ENCODE peak calls at places on chromosomes 4 and X, in ten cellular contexts. One of them, this sample, is unnamed. For H3K4me1, the result is how much of the 10 kb centered on the place peaks cover.

GRCh38 chr4:85595796-85596559 is 121.0 kb downstream of the ARHGAP24 start:
- DNase-seq in left ventricle myocardium inferior: no peak
- DNase-seq in cardiac muscle cell: no peak
- DNase-seq in IMR-90: no peak
- DNase-seq in HepG2: no peak
- DNase-seq in pancreas: peak
- DNase-seq in stomach: no peak
- DNase-seq in uterus: no peak
- DNase-seq in endothelial cell of umbilical vein: no peak
- DNase-seq in hepatocyte: no peak
- DNase-seq in this sample: no peak

GRCh38 chrX:44157858-44158257 is 184.7 kb upstream of the NDP start:
- DNase-seq in left ventricle myocardium inferior: no peak
- DNase-seq in cardiac muscle cell: no peak
- DNase-seq in IMR-90: no peak
- DNase-seq in HepG2: no peak
- DNase-seq in pancreas: no peak
- DNase-seq in stomach: no peak
- DNase-seq in uterus: no peak
- DNase-seq in endothelial cell of umbilical vein: no peak
- DNase-seq in hepatocyte: no peak
- DNase-seq in this sample: no peak

GRCh38 chr4:120228086-120228485 is 161.4 kb upstream of the MAD2L1 start:
- DNase-seq in left ventricle myocardium inferior: no peak
- DNase-seq in cardiac muscle cell: no peak
- DNase-seq in IMR-90: no peak
- DNase-seq in HepG2: no peak
- DNase-seq in pancreas: no peak
- DNase-seq in stomach: no peak
- DNase-seq in uterus: no peak
- DNase-seq in endothelial cell of umbilical vein: no peak
- DNase-seq in hepatocyte: no peak
- DNase-seq in this sample: no peak

GRCh38 chrX:7263961-7264360 is 116.0 kb upstream of the PUDP start:
- DNase-seq in left ventricle myocardium inferior: no peak
- DNase-seq in cardiac muscle cell: no peak
- DNase-seq in IMR-90: no peak
- DNase-seq in HepG2: no peak
- DNase-seq in pancreas: no peak
- DNase-seq in stomach: no peak
- DNase-seq in uterus: no peak
- DNase-seq in endothelial cell of umbilical vein: no peak
- DNase-seq in hepatocyte: no peak
- DNase-seq in this sample: no peak

GRCh38 chrX:16517206-16517605 is 132.8 kb upstream of the S100G start:
- DNase-seq in left ventricle myocardium inferior: peak
- DNase-seq in cardiac muscle cell: no peak
- DNase-seq in IMR-90: peak
- DNase-seq in HepG2: no peak
- DNase-seq in pancreas: no peak
- DNase-seq in stomach: no peak
- DNase-seq in uterus: no peak
- DNase-seq in endothelial cell of umbilical vein: no peak
- DNase-seq in hepatocyte: no peak
- DNase-seq in this sample: no peak

GRCh38 chr4:151304755-151305154 is 20.6 kb downstream of the SH3D19 start:
- DNase-seq in left ventricle myocardium inferior: no peak
- DNase-seq in cardiac muscle cell: no peak
- DNase-seq in IMR-90: no peak
- DNase-seq in HepG2: no peak
- DNase-seq in pancreas: no peak
- DNase-seq in stomach: no peak
- DNase-seq in uterus: no peak
- DNase-seq in endothelial cell of umbilical vein: peak
- DNase-seq in hepatocyte: no peak
- DNase-seq in this sample: no peak

GRCh38 chr4:105709081-105709450 is 482 bp downstream of the GSTCD start:
- DNase-seq in left ventricle myocardium inferior: no peak
- DNase-seq in cardiac muscle cell: peak
- DNase-seq in IMR-90: no peak
- DNase-seq in HepG2: peak
- DNase-seq in pancreas: no peak
- DNase-seq in stomach: no peak
- DNase-seq in uterus: no peak
- DNase-seq in endothelial cell of umbilical vein: peak
- DNase-seq in hepatocyte: peak
- DNase-seq in this sample: no peak

GRCh38 chrX:1529756-1530155 is 7.2 kb downstream of the P2RY8 start:
- DNase-seq in left ventricle myocardium inferior: no peak
- DNase-seq in cardiac muscle cell: no peak
- DNase-seq in IMR-90: no peak
- DNase-seq in HepG2: no peak
- DNase-seq in pancreas: no peak
- DNase-seq in stomach: no peak
- DNase-seq in uterus: no peak
- DNase-seq in endothelial cell of umbilical vein: no peak
- DNase-seq in hepatocyte: no peak
- DNase-seq in this sample: no peak

GRCh38 chr4:114005569-114006442 is 26.4 kb upstream of the ARSJ start:
- DNase-seq in left ventricle myocardium inferior: no peak
- DNase-seq in cardiac muscle cell: no peak
- DNase-seq in IMR-90: peak
- DNase-seq in HepG2: no peak
- DNase-seq in pancreas: no peak
- DNase-seq in stomach: no peak
- DNase-seq in uterus: no peak
- DNase-seq in endothelial cell of umbilical vein: peak
- DNase-seq in hepatocyte: no peak
- DNase-seq in this sample: no peak

GRCh38 chrX:153993079-153993478 is 20.5 kb downstream of the TMEM187 start:
- DNase-seq in left ventricle myocardium inferior: no peak
- DNase-seq in cardiac muscle cell: no peak
- DNase-seq in IMR-90: no peak
- DNase-seq in HepG2: no peak
- DNase-seq in pancreas: no peak
- DNase-seq in stomach: no peak
- DNase-seq in uterus: no peak
- DNase-seq in endothelial cell of umbilical vein: no peak
- DNase-seq in hepatocyte: no peak
- DNase-seq in this sample: no peak

GRCh38 chrX:130746077-130746476 is 156.9 kb downstream of the ENOX2 start:
- DNase-seq in left ventricle myocardium inferior: no peak
- DNase-seq in cardiac muscle cell: no peak
- DNase-seq in IMR-90: no peak
- DNase-seq in HepG2: no peak
- DNase-seq in pancreas: no peak
- DNase-seq in stomach: no peak
- DNase-seq in uterus: no peak
- DNase-seq in endothelial cell of umbilical vein: no peak
- DNase-seq in hepatocyte: no peak
- DNase-seq in this sample: no peak

GRCh38 chrX:153700967-153701366 is 13.2 kb downstream of the SLC6A8 start:
- DNase-seq in left ventricle myocardium inferior: no peak
- DNase-seq in cardiac muscle cell: no peak
- DNase-seq in IMR-90: no peak
- DNase-seq in HepG2: no peak
- DNase-seq in pancreas: no peak
- DNase-seq in stomach: no peak
- DNase-seq in uterus: no peak
- DNase-seq in endothelial cell of umbilical vein: no peak
- DNase-seq in hepatocyte: no peak
- DNase-seq in this sample: no peak

DNA sequence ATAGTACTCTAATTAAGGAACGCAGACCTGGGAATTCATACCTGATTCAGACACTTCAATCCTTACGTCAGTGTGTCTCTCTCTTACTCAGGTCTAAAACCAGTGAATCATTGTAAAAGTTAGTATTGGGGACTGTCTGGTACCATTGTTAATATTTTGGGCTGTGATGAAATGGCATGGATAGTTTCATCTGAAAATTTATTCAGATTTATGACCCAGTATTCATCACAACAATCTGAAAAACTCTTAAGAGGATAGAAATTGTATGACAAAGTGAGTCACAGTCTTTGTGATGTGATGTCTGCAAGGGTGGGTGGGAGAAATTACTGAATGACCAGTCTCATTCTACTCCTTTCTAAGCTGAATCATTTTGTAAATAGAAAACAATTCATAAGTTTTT is 10.3 kb downstream of the FGF2 start:
- DNase-seq in left ventricle myocardium inferior: no peak
- DNase-seq in cardiac muscle cell: no peak
- DNase-seq in IMR-90: peak
- DNase-seq in HepG2: no peak
- DNase-seq in pancreas: no peak
- DNase-seq in stomach: no peak
- DNase-seq in uterus: no peak
- DNase-seq in endothelial cell of umbilical vein: peak
- DNase-seq in hepatocyte: no peak
- DNase-seq in this sample: no peak
- H3K4me1 ChIP-seq in left ventricle myocardium inferior: under half
- H3K4me1 ChIP-seq in cardiac muscle cell: under half
- H3K4me1 ChIP-seq in IMR-90: under half
- H3K4me1 ChIP-seq in HepG2: under half
- H3K4me1 ChIP-seq in pancreas: under half
- H3K4me1 ChIP-seq in stomach: under half
- H3K4me1 ChIP-seq in uterus: under half
- H3K4me1 ChIP-seq in endothelial cell of umbilical vein: under half
- H3K4me1 ChIP-seq in hepatocyte: under half
- H3K4me1 ChIP-seq in this sample: under half

GRCh38 chr4:123746981-123747380 is 350.4 kb downstream of the SPRY1 start:
- DNase-seq in left ventricle myocardium inferior: no peak
- DNase-seq in cardiac muscle cell: peak
- DNase-seq in IMR-90: no peak
- DNase-seq in HepG2: no peak
- DNase-seq in pancreas: no peak
- DNase-seq in stomach: no peak
- DNase-seq in uterus: no peak
- DNase-seq in endothelial cell of umbilical vein: no peak
- DNase-seq in hepatocyte: no peak
- DNase-seq in this sample: no peak
- TF ChIP-seq CTCF in left ventricle myocardium inferior: peak
- TF ChIP-seq CTCF in cardiac muscle cell: peak
- TF ChIP-seq CTCF in IMR-90: no peak
- TF ChIP-seq CTCF in HepG2: no peak
- TF ChIP-seq CTCF in pancreas: no peak
- TF ChIP-seq CTCF in stomach: no peak
- TF ChIP-seq CTCF in uterus: no peak
- TF ChIP-seq CTCF in endothelial cell of umbilical vein: no peak
- TF ChIP-seq CTCF in hepatocyte: peak
- TF ChIP-seq CTCF in this sample: no peak

DNA sequence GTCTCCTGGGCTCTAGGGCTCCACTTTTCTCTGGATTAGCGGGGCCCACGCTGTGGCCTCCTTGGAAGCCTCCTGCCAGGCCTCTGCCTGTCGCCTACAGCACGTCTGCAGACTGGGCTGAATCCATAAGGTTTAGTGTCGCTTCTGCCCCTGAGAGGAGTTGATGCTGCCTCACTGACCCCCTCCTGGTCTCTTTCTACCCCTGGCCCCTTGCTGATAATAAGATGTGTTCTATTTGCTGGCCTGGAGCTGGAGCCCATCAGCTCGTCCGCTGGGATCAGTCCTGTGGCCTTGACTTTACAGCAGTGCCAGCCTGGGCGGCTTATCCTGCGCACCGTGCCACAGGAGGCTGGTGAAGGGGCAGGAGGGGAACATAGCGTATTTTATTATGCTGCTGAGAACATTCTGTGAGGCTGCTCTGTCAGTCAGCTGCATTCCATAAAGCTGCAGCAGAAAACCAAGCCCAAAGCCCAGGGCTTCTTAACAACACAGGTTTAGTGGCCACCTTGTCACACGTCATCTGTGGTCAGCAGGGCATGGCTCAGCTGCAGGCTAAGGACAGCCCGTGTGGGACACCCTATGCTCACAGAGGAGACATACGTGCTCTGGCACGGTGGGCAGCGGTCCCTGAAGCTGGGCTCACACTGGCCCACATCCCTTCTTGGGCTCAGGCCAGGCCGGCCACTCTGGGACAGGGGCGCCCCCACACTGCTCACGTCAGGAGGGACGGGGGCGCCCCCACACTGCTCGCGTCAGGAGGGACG is 29.3 kb upstream of the HGFAC start:
- DNase-seq in left ventricle myocardium inferior: no peak
- DNase-seq in cardiac muscle cell: no peak
- DNase-seq in IMR-90: no peak
- DNase-seq in HepG2: no peak
- DNase-seq in pancreas: no peak
- DNase-seq in stomach: no peak
- DNase-seq in uterus: peak
- DNase-seq in endothelial cell of umbilical vein: no peak
- DNase-seq in hepatocyte: no peak
- DNase-seq in this sample: peak
- H3K4me1 ChIP-seq in left ventricle myocardium inferior: under half
- H3K4me1 ChIP-seq in cardiac muscle cell: under half
- H3K4me1 ChIP-seq in IMR-90: under half
- H3K4me1 ChIP-seq in HepG2: under half
- H3K4me1 ChIP-seq in pancreas: under half
- H3K4me1 ChIP-seq in stomach: under half
- H3K4me1 ChIP-seq in uterus: under half
- H3K4me1 ChIP-seq in endothelial cell of umbilical vein: under half
- H3K4me1 ChIP-seq in hepatocyte: under half
- H3K4me1 ChIP-seq in this sample: under half

GRCh38 chr4:6263541-6264540 is 5.8 kb upstream of the WFS1 start:
- DNase-seq in left ventricle myocardium inferior: no peak
- DNase-seq in cardiac muscle cell: peak
- DNase-seq in IMR-90: peak
- DNase-seq in HepG2: peak
- DNase-seq in pancreas: no peak
- DNase-seq in stomach: peak
- DNase-seq in uterus: no peak
- DNase-seq in endothelial cell of umbilical vein: peak
- DNase-seq in hepatocyte: peak
- DNase-seq in this sample: no peak
- TF ChIP-seq CTCF in left ventricle myocardium inferior: peak
- TF ChIP-seq CTCF in cardiac muscle cell: peak
- TF ChIP-seq CTCF in IMR-90: peak
- TF ChIP-seq CTCF in HepG2: peak
- TF ChIP-seq CTCF in pancreas: no peak
- TF ChIP-seq CTCF in stomach: peak
- TF ChIP-seq CTCF in uterus: peak
- TF ChIP-seq CTCF in endothelial cell of umbilical vein: peak
- TF ChIP-seq CTCF in hepatocyte: peak
- TF ChIP-seq CTCF in this sample: peak

DNA sequence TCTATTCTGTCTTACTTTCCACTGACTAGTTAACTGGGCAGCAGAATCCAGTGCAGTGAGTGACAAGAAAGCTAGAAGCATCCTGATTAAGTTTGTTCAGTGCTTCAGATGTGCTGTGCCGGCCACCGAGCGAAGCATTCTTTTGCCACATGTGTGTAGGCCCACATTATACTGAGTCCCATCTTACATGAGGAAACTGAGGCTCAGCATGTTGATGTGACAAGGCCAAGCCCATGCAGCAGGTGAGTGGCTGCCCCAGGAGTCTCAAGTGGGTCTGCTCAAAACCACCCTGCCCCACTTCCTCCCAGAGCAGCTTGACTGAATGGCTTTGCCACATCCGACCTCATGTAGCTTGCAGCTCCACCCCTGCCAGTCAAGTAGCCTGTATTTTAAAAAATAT is 50.5 kb downstream of the RHOH start:
- DNase-seq in left ventricle myocardium inferior: no peak
- DNase-seq in cardiac muscle cell: no peak
- DNase-seq in IMR-90: no peak
- DNase-seq in HepG2: no peak
- DNase-seq in pancreas: no peak
- DNase-seq in stomach: no peak
- DNase-seq in uterus: no peak
- DNase-seq in endothelial cell of umbilical vein: no peak
- DNase-seq in hepatocyte: no peak
- DNase-seq in this sample: no peak
- H3K4me1 ChIP-seq in left ventricle myocardium inferior: under half
- H3K4me1 ChIP-seq in cardiac muscle cell: under half
- H3K4me1 ChIP-seq in IMR-90: under half
- H3K4me1 ChIP-seq in HepG2: under half
- H3K4me1 ChIP-seq in pancreas: under half
- H3K4me1 ChIP-seq in stomach: under half
- H3K4me1 ChIP-seq in uterus: under half
- H3K4me1 ChIP-seq in endothelial cell of umbilical vein: under half
- H3K4me1 ChIP-seq in hepatocyte: under half
- H3K4me1 ChIP-seq in this sample: under half